ENCODE peak calls at places on chromosomes 12 and 14, in five cellular contexts. One of them, this sample, is unnamed.

GRCh38 chr12:115155665-115156645 is 472.0 kb upstream of the TBX3 start:
- DNase-seq in fibroblast of mammary gland: peak; percentile 98
- DNase-seq in lung: no peak
- DNase-seq in tibial nerve: no peak
- DNase-seq in astrocyte of the spinal cord: peak; percentile 96
- DNase-seq in this sample: peak; percentile 99

GRCh38 chr14:37595809-37596595 is 573 bp downstream of the TTC6 start:
- DNase-seq in fibroblast of mammary gland: peak; percentile 20
- DNase-seq in lung: peak; percentile 86
- DNase-seq in tibial nerve: no peak
- DNase-seq in astrocyte of the spinal cord: no peak
- DNase-seq in this sample: no peak

GRCh38 chr14:90959344-90959743 is 101.1 kb downstream of the RPS6KA5 start:
- DNase-seq in fibroblast of mammary gland: no peak
- DNase-seq in lung: no peak
- DNase-seq in tibial nerve: no peak
- DNase-seq in astrocyte of the spinal cord: no peak
- DNase-seq in this sample: no peak

GRCh38 chr12:6563448-6564050 is 4.5 kb downstream of the NOP2 start:
- DNase-seq in fibroblast of mammary gland: peak; percentile 54
- DNase-seq in lung: peak; percentile 49
- DNase-seq in tibial nerve: peak; percentile 61
- DNase-seq in astrocyte of the spinal cord: peak; percentile 37
- DNase-seq in this sample: no peak

GRCh38 chr12:95083938-95084337 is 10.5 kb upstream of the NR2C1 start:
- DNase-seq in fibroblast of mammary gland: peak; percentile 80
- DNase-seq in lung: no peak
- DNase-seq in tibial nerve: peak; percentile 60
- DNase-seq in astrocyte of the spinal cord: peak; percentile 78
- DNase-seq in this sample: peak; percentile 48

GRCh38 chr14:29235991-29236390 is 469.4 kb downstream of the FOXG1 start:
- DNase-seq in fibroblast of mammary gland: peak; percentile 41
- DNase-seq in lung: no peak
- DNase-seq in tibial nerve: no peak
- DNase-seq in astrocyte of the spinal cord: peak; percentile 33
- DNase-seq in this sample: no peak

GRCh38 chr12:105214141-105214540 is 21.8 kb downstream of the APPL2 start:
- DNase-seq in fibroblast of mammary gland: no peak
- DNase-seq in lung: no peak
- DNase-seq in tibial nerve: no peak
- DNase-seq in astrocyte of the spinal cord: peak; percentile 56
- DNase-seq in this sample: peak; percentile 42

GRCh38 chr14:64089920-64090319 is 204.3 kb downstream of the ESR2 start:
- DNase-seq in fibroblast of mammary gland: no peak
- DNase-seq in lung: no peak
- DNase-seq in tibial nerve: no peak
- DNase-seq in astrocyte of the spinal cord: no peak
- DNase-seq in this sample: no peak

GRCh38 chr12:47818701-47819543 is 781 bp downstream of the HDAC7 start:
- DNase-seq in fibroblast of mammary gland: no peak
- DNase-seq in lung: peak; percentile 76
- DNase-seq in tibial nerve: no peak
- DNase-seq in astrocyte of the spinal cord: no peak
- DNase-seq in this sample: peak; percentile 46

GRCh38 chr14:55297611-55298323 is 26.5 kb downstream of the FBXO34 start:
- DNase-seq in fibroblast of mammary gland: no peak
- DNase-seq in lung: peak; percentile 81
- DNase-seq in tibial nerve: no peak
- DNase-seq in astrocyte of the spinal cord: no peak
- DNase-seq in this sample: no peak

GRCh38 chr12:115023279-115023678 is 339.3 kb upstream of the TBX3 start:
- DNase-seq in fibroblast of mammary gland: peak; percentile 72
- DNase-seq in lung: no peak
- DNase-seq in tibial nerve: no peak
- DNase-seq in astrocyte of the spinal cord: no peak
- DNase-seq in this sample: no peak

GRCh38 chr14:92599786-92600185 is 86.2 kb downstream of the RIN3 start:
- DNase-seq in fibroblast of mammary gland: peak; percentile 36
- DNase-seq in lung: no peak
- DNase-seq in tibial nerve: no peak
- DNase-seq in astrocyte of the spinal cord: no peak
- DNase-seq in this sample: peak; percentile 56

GRCh38 chr12:125038976-125039625 is 26.1 kb upstream of the AACS start:
- DNase-seq in fibroblast of mammary gland: peak; percentile 12
- DNase-seq in lung: no peak
- DNase-seq in tibial nerve: no peak
- DNase-seq in astrocyte of the spinal cord: no peak
- DNase-seq in this sample: no peak
- TF ChIP-seq CTCF in fibroblast of mammary gland: peak; percentile 8
- TF ChIP-seq CTCF in lung: no peak
- TF ChIP-seq CTCF in tibial nerve: no peak
- TF ChIP-seq CTCF in astrocyte of the spinal cord: no peak
- TF ChIP-seq CTCF in this sample: peak; percentile 21

GRCh38 chr14:31934767-31935266 is 142.3 kb upstream of the ARHGAP5 start:
- DNase-seq in fibroblast of mammary gland: peak; percentile 64
- DNase-seq in lung: no peak
- DNase-seq in tibial nerve: peak; percentile 58
- DNase-seq in astrocyte of the spinal cord: peak; percentile 58
- DNase-seq in this sample: peak; percentile 15
- TF ChIP-seq CTCF in fibroblast of mammary gland: peak; percentile 48
- TF ChIP-seq CTCF in lung: no peak
- TF ChIP-seq CTCF in tibial nerve: peak; percentile 30
- TF ChIP-seq CTCF in astrocyte of the spinal cord: peak; percentile 62
- TF ChIP-seq CTCF in this sample: peak; percentile 59

DNA sequence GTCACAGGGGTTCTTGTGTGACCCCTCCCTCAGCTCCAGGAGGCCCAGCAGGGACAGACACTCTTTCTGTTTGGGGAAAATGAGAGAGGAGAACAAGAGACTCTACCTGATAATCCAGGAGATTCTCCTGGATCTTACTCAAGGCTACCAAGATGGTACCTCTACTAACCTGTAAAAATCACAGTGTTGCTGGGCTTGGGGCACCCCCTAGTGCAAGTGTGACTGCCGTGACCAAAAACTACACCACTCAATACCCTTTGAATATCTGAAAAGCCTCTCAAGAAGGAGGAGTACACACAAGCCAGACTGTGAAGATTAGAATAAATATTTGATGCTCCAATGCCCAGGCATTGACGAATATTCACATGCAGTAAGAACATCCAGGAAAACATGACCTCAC is 965.3 kb downstream of the LRFN5 start:
- DNase-seq in fibroblast of mammary gland: no peak
- DNase-seq in lung: no peak
- DNase-seq in tibial nerve: no peak
- DNase-seq in astrocyte of the spinal cord: no peak
- DNase-seq in this sample: no peak
- TF ChIP-seq CTCF in fibroblast of mammary gland: no peak
- TF ChIP-seq CTCF in lung: no peak
- TF ChIP-seq CTCF in tibial nerve: no peak
- TF ChIP-seq CTCF in astrocyte of the spinal cord: no peak
- TF ChIP-seq CTCF in this sample: no peak

GRCh38 chr12:2273288-2273687 is 220.5 kb downstream of the CACNA1C start:
- DNase-seq in fibroblast of mammary gland: peak; percentile 62
- DNase-seq in lung: no peak
- DNase-seq in tibial nerve: no peak
- DNase-seq in astrocyte of the spinal cord: peak; percentile 68
- DNase-seq in this sample: peak; percentile 40
- TF ChIP-seq CTCF in fibroblast of mammary gland: peak; percentile 45
- TF ChIP-seq CTCF in lung: peak; percentile 2
- TF ChIP-seq CTCF in tibial nerve: no peak
- TF ChIP-seq CTCF in astrocyte of the spinal cord: peak; percentile 63
- TF ChIP-seq CTCF in this sample: peak; percentile 52

GRCh38 chr12:69821441-69822204 is 3.4 kb upstream of the MYRFL start:
- DNase-seq in fibroblast of mammary gland: peak; percentile 78
- DNase-seq in lung: no peak
- DNase-seq in tibial nerve: no peak
- DNase-seq in astrocyte of the spinal cord: peak; percentile 91
- DNase-seq in this sample: no peak
- TF ChIP-seq CTCF in fibroblast of mammary gland: no peak
- TF ChIP-seq CTCF in lung: no peak
- TF ChIP-seq CTCF in tibial nerve: no peak
- TF ChIP-seq CTCF in astrocyte of the spinal cord: no peak
- TF ChIP-seq CTCF in this sample: no peak

GRCh38 chr14:101083564-101084435 is 180.3 kb upstream of the RTL1 start:
- DNase-seq in fibroblast of mammary gland: no peak
- DNase-seq in lung: peak; percentile 27
- DNase-seq in tibial nerve: no peak
- DNase-seq in astrocyte of the spinal cord: no peak
- DNase-seq in this sample: no peak
- TF ChIP-seq CTCF in fibroblast of mammary gland: peak; percentile 13
- TF ChIP-seq CTCF in lung: no peak
- TF ChIP-seq CTCF in tibial nerve: no peak
- TF ChIP-seq CTCF in astrocyte of the spinal cord: peak; percentile 19
- TF ChIP-seq CTCF in this sample: peak; percentile 43

GRCh38 chr12:72286526-72286925 is 14.4 kb downstream of the TRHDE start:
- DNase-seq in fibroblast of mammary gland: no peak
- DNase-seq in lung: no peak
- DNase-seq in tibial nerve: no peak
- DNase-seq in astrocyte of the spinal cord: no peak
- DNase-seq in this sample: no peak

GRCh38 chr12:72278894-72279293 is 6.7 kb downstream of the TRHDE start:
- DNase-seq in fibroblast of mammary gland: no peak
- DNase-seq in lung: no peak
- DNase-seq in tibial nerve: no peak
- DNase-seq in astrocyte of the spinal cord: no peak
- DNase-seq in this sample: no peak

GRCh38 chr12:72281145-72281544 is 9.0 kb downstream of the TRHDE start:
- DNase-seq in fibroblast of mammary gland: peak; percentile 18
- DNase-seq in lung: no peak
- DNase-seq in tibial nerve: no peak
- DNase-seq in astrocyte of the spinal cord: peak; percentile 66
- DNase-seq in this sample: peak; percentile 83

GRCh38 chr12:72285861-72286260 is 13.7 kb downstream of the TRHDE start:
- DNase-seq in fibroblast of mammary gland: no peak
- DNase-seq in lung: no peak
- DNase-seq in tibial nerve: no peak
- DNase-seq in astrocyte of the spinal cord: no peak
- DNase-seq in this sample: no peak

GRCh38 chr12:72282721-72283120 is 10.6 kb downstream of the TRHDE start:
- DNase-seq in fibroblast of mammary gland: peak; percentile 16
- DNase-seq in lung: no peak
- DNase-seq in tibial nerve: no peak
- DNase-seq in astrocyte of the spinal cord: peak; percentile 53
- DNase-seq in this sample: peak; percentile 71
- TF ChIP-seq CTCF in fibroblast of mammary gland: peak; percentile 41
- TF ChIP-seq CTCF in lung: no peak
- TF ChIP-seq CTCF in tibial nerve: no peak
- TF ChIP-seq CTCF in astrocyte of the spinal cord: peak; percentile 80
- TF ChIP-seq CTCF in this sample: peak; percentile 81

GRCh38 chr14:23580152-23580926 is 1.7 kb upstream of the JPH4 start:
- DNase-seq in fibroblast of mammary gland: no peak
- DNase-seq in lung: no peak
- DNase-seq in tibial nerve: no peak
- DNase-seq in astrocyte of the spinal cord: no peak
- DNase-seq in this sample: no peak

GRCh38 chr14:23578560-23579310 is at the start of gene JPH4:
- DNase-seq in fibroblast of mammary gland: no peak
- DNase-seq in lung: no peak
- DNase-seq in tibial nerve: no peak
- DNase-seq in astrocyte of the spinal cord: no peak
- DNase-seq in this sample: no peak

GRCh38 chr14:23579311-23579630 is 681 bp upstream of the JPH4 start:
- DNase-seq in fibroblast of mammary gland: no peak
- DNase-seq in lung: no peak
- DNase-seq in tibial nerve: no peak
- DNase-seq in astrocyte of the spinal cord: no peak
- DNase-seq in this sample: no peak

GRCh38 chr14:23579739-23580138 is 1.1 kb upstream of the JPH4 start:
- DNase-seq in fibroblast of mammary gland: no peak
- DNase-seq in lung: no peak
- DNase-seq in tibial nerve: no peak
- DNase-seq in astrocyte of the spinal cord: no peak
- DNase-seq in this sample: no peak

DNA sequence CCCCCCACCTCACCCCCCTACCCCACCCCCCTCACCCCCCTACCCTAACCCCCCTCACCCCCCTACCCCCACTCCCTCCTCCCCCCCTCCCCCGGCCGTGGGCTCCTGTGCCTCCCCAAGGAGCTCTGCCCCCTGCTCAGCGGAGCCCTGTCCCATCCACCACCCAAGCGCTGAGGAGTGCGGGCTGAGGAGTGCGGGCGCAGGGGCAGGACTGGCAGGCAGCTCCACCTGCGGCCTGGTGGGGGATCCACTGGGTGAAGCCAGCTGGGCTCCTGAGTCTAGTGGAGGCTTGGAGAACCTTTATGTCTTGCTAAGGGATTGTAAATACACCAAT is 2.3 kb upstream of the JPH4 start:
- DNase-seq in fibroblast of mammary gland: no peak
- DNase-seq in lung: no peak
- DNase-seq in tibial nerve: no peak
- DNase-seq in astrocyte of the spinal cord: no peak
- DNase-seq in this sample: no peak
- TF ChIP-seq CTCF in fibroblast of mammary gland: no peak
- TF ChIP-seq CTCF in lung: no peak
- TF ChIP-seq CTCF in tibial nerve: no peak
- TF ChIP-seq CTCF in astrocyte of the spinal cord: no peak
- TF ChIP-seq CTCF in this sample: no peak

This sample was measured in HFFc6.